ENCODE peak calls at places on chromosome 16, in four cellular contexts. N is stomach, W is WERI-Rb-1, J is tibial artery. I is an unnamed sample. For H3K36me3, the result is how much of the 10 kb centered on the place peaks cover.

GRCh38 chr16:83599789-83600462 is 207.9 kb upstream of the HSBP1 start:
- DNase-seq in N (no peak), W (no peak), J (no peak), I (no peak)

GRCh38 chr16:64092284-64092683 is 1029.6 kb downstream of the CDH11 start:
- DNase-seq in N (no peak), W (no peak), J (no peak), I (no peak)

GRCh38 chr16:78931267-78932060 is 669.1 kb downstream of the MAF start:
- DNase-seq in N (no peak), W (peak), J (no peak), I (no peak)

GRCh38 chr16:55982597-55982996 is 107.4 kb upstream of the CES5A start:
- DNase-seq in N (no peak), W (no peak), J (no peak), I (no peak)

GRCh38 chr16:64864232-64864803 is 257.5 kb downstream of the CDH11 start:
- DNase-seq in N (no peak), W (no peak), J (no peak), I (no peak)

GRCh38 chr16:87881327-87882200 is 12.3 kb upstream of the SLC7A5 start:
- DNase-seq in N (no peak), W (no peak), J (no peak), I (no peak)

GRCh38 chr16:66952430-66953139 is 8.5 kb upstream of the CES3 start:
- DNase-seq in N (no peak), W (peak), J (no peak), I (no peak)

GRCh38 chr16:50781043-50781442 is 39.2 kb downstream of the CYLD start:
- DNase-seq in N (no peak), W (no peak), J (no peak), I (no peak)

GRCh38 chr16:52498640-52499039 is 48.3 kb downstream of the TOX3 start:
- DNase-seq in N (no peak), W (no peak), J (no peak), I (no peak)

GRCh38 chr16:15398618-15399316 is 3.2 kb downstream of the MPV17L start:
- DNase-seq in N (no peak), W (peak), J (no peak), I (no peak)

GRCh38 chr16:88706965-88707871 is 915 bp downstream of the CTU2 start:
- DNase-seq in N (no peak), W (peak), J (no peak), I (no peak)

GRCh38 chr16:70253291-70254094 is 1.8 kb upstream of the EXOSC6 start:
- DNase-seq in N (no peak), W (peak), J (no peak), I (no peak)

GRCh38 chr16:79593074-79593531 is 7.4 kb downstream of the MAF start:
- DNase-seq in N (no peak), W (no peak), J (no peak), I (no peak)

GRCh38 chr16:17211797-17212196 is 259.0 kb downstream of the XYLT1 start:
- DNase-seq in N (no peak), W (peak), J (no peak), I (no peak)

GRCh38 chr16:19589771-19590302 is 34.3 kb downstream of the VPS35L start:
- DNase-seq in N (no peak), W (no peak), J (no peak), I (peak)

GRCh38 chr16:77788196-77789084 is at the start of gene VAT1L:
- DNase-seq in N (no peak), W (peak), J (peak), I (peak)

GRCh38 chr16:10827691-10828341 is 9.2 kb upstream of the TVP23A start:
- DNase-seq in N (peak), W (no peak), J (peak), I (no peak)

GRCh38 chr16:66188786-66189725 is 177.4 kb upstream of the CDH5 start:
- DNase-seq in N (no peak), W (no peak), J (peak), I (no peak)

GRCh38 chr16:22161401-22161800 is 905 bp upstream of the SDR42E2 start:
- DNase-seq in N (no peak), W (no peak), J (no peak), I (no peak)

GRCh38 chr16:14302031-14302398 is 230.9 kb downstream of the MRTFB start:
- DNase-seq in N (peak), W (peak), J (peak), I (peak)

GRCh38 chr16:24771779-24772157 is 42.3 kb downstream of the TNRC6A start:
- DNase-seq in N (no peak), W (no peak), J (no peak), I (no peak)

GRCh38 chr16:23754594-23755483 is at the start of gene CHP2:
- DNase-seq in N (no peak), W (no peak), J (no peak), I (no peak)

GRCh38 chr16:66668777-66669444 is 27.6 kb downstream of the CMTM4 start:
- DNase-seq in N (no peak), W (no peak), J (no peak), I (no peak)

GRCh38 chr16:80285089-80285488 is 255.7 kb upstream of the DYNLRB2 start:
- DNase-seq in N (no peak), W (no peak), J (no peak), I (no peak)

GRCh38 chr16:19601083-19601976 is 45.8 kb downstream of the VPS35L start:
- DNase-seq in N (no peak), W (peak), J (no peak), I (no peak)

GRCh38 chr16:85235988-85236831 is 123.9 kb upstream of the CIBAR2 start:
- DNase-seq in N (peak), W (no peak), J (peak), I (no peak)

GRCh38 chr16:17382949-17383348 is 87.8 kb downstream of the XYLT1 start:
- DNase-seq in N (no peak), W (no peak), J (no peak), I (no peak)

GRCh38 chr16:79297805-79298204 is 302.7 kb downstream of the MAF start:
- DNase-seq in N (no peak), W (no peak), J (no peak), I (no peak)

GRCh38 chr16:72244853-72245252 is 72.9 kb upstream of the PMFBP1 start:
- DNase-seq in N (no peak), W (no peak), J (no peak), I (no peak)

GRCh38 chr16:58035356-58036170 is 10.0 kb downstream of the MMP15 start:
- DNase-seq in N (peak), W (no peak), J (no peak), I (no peak)

GRCh38 chr16:23072769-23073549 is 76.3 kb downstream of the USP31 start:
- DNase-seq in N (no peak), W (no peak), J (no peak), I (no peak)

GRCh38 chr16:79247386-79247785 is 353.2 kb downstream of the MAF start:
- DNase-seq in N (no peak), W (no peak), J (no peak), I (no peak)

GRCh38 chr16:5350118-5350517 is 252.5 kb upstream of the EEF2KMT start:
- DNase-seq in N (no peak), W (peak), J (no peak), I (no peak)

GRCh38 chr16:81238296-81239011 is at the start of gene BCO1:
- DNase-seq in N (peak), W (peak), J (no peak), I (no peak)

GRCh38 chr16:90008708-90009145 is 10.5 kb downstream of the DBNDD1 start:
- DNase-seq in N (no peak), W (no peak), J (no peak), I (peak)

GRCh38 chr16:25060920-25061319 is 45.8 kb upstream of the ARHGAP17 start:
- DNase-seq in N (no peak), W (peak), J (no peak), I (no peak)

GRCh38 chr16:79713609-79714309 is 113.2 kb upstream of the MAF start:
- DNase-seq in N (no peak), W (no peak), J (no peak), I (no peak)

GRCh38 chr16:72787519-72788268 is 260.2 kb downstream of the ZFHX3 start:
- DNase-seq in N (peak), W (no peak), J (peak), I (peak)

GRCh38 chr16:8924214-8924613 is 39.5 kb downstream of the USP7 start:
- DNase-seq in N (peak), W (no peak), J (no peak), I (no peak)
- TF ChIP-seq CTCF in N (no peak), W (no peak), J (no peak), I (no peak)

GRCh38 chr16:3866703-3867431 is 13.6 kb downstream of the CREBBP start:
- DNase-seq in N (no peak), W (no peak), J (no peak), I (no peak)
- H3K4me3 ChIP-seq in N (no peak), W (no peak), J (no peak), I (no peak)

GRCh38 chr16:11871193-11871592 is 19.9 kb upstream of the RSL1D1 start:
- DNase-seq in N (no peak), W (peak), J (no peak), I (no peak)
- H3K36me3 ChIP-seq in N (half or more), W (under half), J (under half), I (under half)

GRCh38 chr16:74226361-74226979 is 70.1 kb upstream of the PSMD7 start:
- DNase-seq in N (no peak), W (no peak), J (no peak), I (no peak)
- TF ChIP-seq CTCF in N (peak), W (peak), J (peak), I (peak)

GRCh38 chr16:86567701-86568571 is 1.3 kb downstream of the FOXC2 start:
- DNase-seq in N (no peak), W (no peak), J (peak), I (no peak)
- H3K4me3 ChIP-seq in N (peak), W (no peak), J (peak), I (no peak)

GRCh38 chr16:68695575-68695974 is 41.5 kb upstream of the CDH1 start:
- DNase-seq in N (no peak), W (no peak), J (no peak), I (no peak)
- H3K36me3 ChIP-seq in N (under half), W (under half), J (under half), I (under half)

GRCh38 chr16:53703590-53704444 is at the start of the genes FTO and RPGRIP1L:
- DNase-seq in N (peak), W (peak), J (peak), I (peak)
- TF ChIP-seq CTCF in N (peak), W (no peak), J (peak), I (no peak)

GRCh38 chr16:27598921-27599565 is 49.1 kb downstream of the KATNIP start:
- DNase-seq in N (no peak), W (no peak), J (no peak), I (no peak)

GRCh38 chr16:27599606-27600005 is 49.7 kb downstream of the KATNIP start:
- DNase-seq in N (no peak), W (no peak), J (no peak), I (no peak)

GRCh38 chr16:27602103-27602502 is 52.2 kb downstream of the KATNIP start:
- DNase-seq in N (no peak), W (no peak), J (no peak), I (no peak)

GRCh38 chr16:27598226-27598625 is 48.3 kb downstream of the KATNIP start:
- DNase-seq in N (no peak), W (no peak), J (no peak), I (no peak)

DNA sequence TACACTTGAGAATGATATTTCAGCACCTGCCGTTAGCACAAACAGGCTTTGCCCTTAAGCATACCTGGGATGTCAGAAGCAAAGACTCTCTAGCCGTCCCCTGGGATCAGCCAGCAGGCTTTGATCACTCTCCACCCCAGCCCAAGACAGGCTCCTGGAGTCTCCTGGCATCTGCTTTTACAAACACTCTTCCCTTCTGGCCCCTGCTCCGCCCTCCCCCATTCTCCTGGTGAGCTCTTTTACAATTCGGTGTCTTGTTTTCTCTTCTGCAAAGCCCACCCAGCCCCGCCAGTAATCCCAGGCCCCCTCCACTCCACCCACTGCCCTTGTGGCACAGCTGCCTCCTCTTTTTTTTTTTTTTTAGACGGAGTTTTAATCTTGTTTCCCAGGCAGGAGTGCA is 50.4 kb downstream of the KATNIP start:
- DNase-seq in N (no peak), W (peak), J (no peak), I (no peak)
- H3K4me3 ChIP-seq in N (no peak), W (peak), J (no peak), I (no peak)